ENCODE peak calls at places on chromosomes 3 and 15, in seven cellular contexts. U is HT-29, P is mesothelial cell of epicardium, Y is neural crest cell, R is AG08395, F is GM06990, H is WTC11. G is an unnamed sample.

GRCh38 chr15:63048115-63048985 is 5.8 kb downstream of the TPM1 start:
- DNase-seq in R (peak; percentile 87), F (peak; percentile 89), P (peak; percentile 95), U (peak; percentile 97), Y (peak; percentile 92), H (peak; percentile 95), G (peak; percentile 93)

GRCh38 chr3:135106445-135106844 is 311.4 kb downstream of the EPHB1 start:
- DNase-seq in F (no peak), H (peak; percentile 64), P (peak; percentile 47), U (peak; percentile 88), R (peak; percentile 53), Y (peak; percentile 58), G (peak; percentile 37)

GRCh38 chr3:193997228-193998192 is 138.4 kb upstream of the HES1 start:
- DNase-seq in F (no peak), H (no peak), R (no peak), U (no peak), P (no peak), Y (no peak), G (no peak)

GRCh38 chr3:11195721-11196332 is 41.5 kb downstream of the HRH1 start:
- DNase-seq in R (peak; percentile 46), P (no peak), F (no peak), Y (no peak), H (no peak), U (no peak), G (no peak)

GRCh38 chr3:137692803-137693431 is 71.2 kb upstream of the SOX14 start:
- DNase-seq in P (no peak), U (peak; percentile 63), F (peak; percentile 3), H (peak; percentile 80), R (no peak), Y (peak; percentile 38), G (no peak)

GRCh38 chr15:70741107-70741511 is 22.2 kb downstream of the UACA start:
- DNase-seq in Y (no peak), R (peak; percentile 60), H (no peak), P (no peak), U (peak; percentile 44), F (no peak), G (no peak)

GRCh38 chr3:48474619-48475018 is 28.1 kb downstream of the ATRIP start:
- DNase-seq in P (no peak), Y (no peak), R (no peak), F (no peak), U (no peak), H (peak; percentile 78), G (no peak)

GRCh38 chr3:66532613-66533012 is 31.8 kb upstream of the LRIG1 start:
- DNase-seq in H (no peak), P (no peak), Y (no peak), F (no peak), U (no peak), R (no peak), G (no peak)

GRCh38 chr15:31247404-31247803 is 79.2 kb upstream of the KLF13 start:
- DNase-seq in F (no peak), H (no peak), Y (no peak), U (no peak), P (no peak), R (no peak), G (no peak)

GRCh38 chr15:74497584-74497983 is 36.6 kb upstream of the UBL7 start:
- DNase-seq in R (no peak), P (no peak), F (peak; percentile 46), Y (no peak), U (no peak), H (no peak), G (no peak)

GRCh38 chr15:82944840-82945239 is 7.7 kb downstream of the HOMER2 start:
- DNase-seq in F (no peak), P (no peak), H (no peak), R (peak; percentile 63), Y (no peak), U (no peak), G (no peak)

GRCh38 chr3:66158933-66159332 is 61.9 kb upstream of the SLC25A26 start:
- DNase-seq in Y (no peak), H (no peak), R (no peak), F (no peak), U (no peak), P (no peak), G (no peak)

GRCh38 chr15:66657062-66658020 is 44.7 kb upstream of the SMAD6 start:
- DNase-seq in P (no peak), F (no peak), Y (peak; percentile 14), R (peak; percentile 46), H (no peak), U (no peak), G (no peak)

GRCh38 chr3:157520485-157521184 is 17.4 kb upstream of the VEPH1 start:
- DNase-seq in R (no peak), Y (no peak), P (no peak), F (no peak), U (no peak), H (no peak), G (no peak)

GRCh38 chr3:32569540-32570425 is 875 bp downstream of the DYNC1LI1 start:
- DNase-seq in P (no peak), U (peak; percentile 46), F (peak; percentile 74), H (peak; percentile 94), Y (peak; percentile 50), R (peak; percentile 27), G (peak; percentile 81)

GRCh38 chr3:176633511-176633910 is 563.8 kb downstream of the TBL1XR1 start:
- DNase-seq in R (no peak), Y (no peak), F (no peak), U (no peak), H (peak; percentile 45), P (no peak), G (no peak)

GRCh38 chr3:125022186-125022585 is 33.6 kb downstream of the HEG1 start:
- DNase-seq in H (no peak), R (no peak), P (no peak), U (no peak), F (no peak), Y (no peak), G (no peak)

GRCh38 chr3:8301977-8302589 is 199.5 kb upstream of the LMCD1 start:
- DNase-seq in U (peak; percentile 38), P (no peak), Y (peak; percentile 7), H (no peak), F (no peak), R (peak; percentile 71), G (no peak)

GRCh38 chr3:127226946-127227842 is 34.3 kb downstream of the PRR23E start:
- DNase-seq in U (no peak), F (no peak), R (no peak), P (no peak), Y (peak; percentile 31), H (peak; percentile 45), G (no peak)

GRCh38 chr3:134378818-134379217 is 4.6 kb upstream of the AMOTL2 start:
- DNase-seq in U (no peak), P (no peak), H (no peak), Y (no peak), R (no peak), F (no peak), G (peak; percentile 21)

G was measured in suprapubic skin.